ENCODE peak calls at places on chromosomes 7 and 10, in four cellular contexts. F is heart left ventricle, M is mammary epithelial cell, L is OCI-LY7. U is an unnamed sample.

GRCh38 chr10:49353026-49353894 is 42.6 kb downstream of the DRGX start:
- DNase-seq in F (no peak), M (no peak), L (no peak), U (no peak)

GRCh38 chr10:129939416-129940275 is 24.4 kb downstream of the EBF3 start:
- DNase-seq in F (no peak), M (no peak), L (no peak), U (no peak)

GRCh38 chr10:87695074-87695473 is 35.4 kb downstream of the PAPSS2 start:
- DNase-seq in F (no peak), M (no peak), L (no peak), U (no peak)

GRCh38 chr7:71733108-71733870 is 601.3 kb downstream of the GALNT17 start:
- DNase-seq in F (peak; percentile 65), M (peak; percentile 40), L (peak; percentile 65), U (no peak)

GRCh38 chr10:116287906-116288501 is 15.0 kb upstream of the GFRA1 start:
- DNase-seq in F (peak; percentile 14), M (no peak), L (peak; percentile 1), U (no peak)

GRCh38 chr7:108303332-108303731 is 152.9 kb downstream of the NRCAM start:
- DNase-seq in F (no peak), M (no peak), L (no peak), U (no peak)

GRCh38 chr10:6212806-6213205 is 10.1 kb downstream of the PFKFB3 start:
- DNase-seq in F (no peak), M (no peak), L (no peak), U (no peak)

GRCh38 chr7:72230281-72230680 is 181.9 kb downstream of the CALN1 start:
- DNase-seq in F (no peak), M (no peak), L (no peak), U (no peak)

GRCh38 chr7:152078025-152078424 is 52.6 kb downstream of the GALNT11 start:
- DNase-seq in F (no peak), M (no peak), L (no peak), U (no peak)

GRCh38 chr7:19294629-19295028 is 149.4 kb upstream of the FERD3L start:
- DNase-seq in F (no peak), M (no peak), L (no peak), U (no peak)

GRCh38 chr7:101172854-101173751 is 7.0 kb downstream of the NAT16 start:
- DNase-seq in F (peak; percentile 52), M (peak; percentile 68), L (no peak), U (no peak)

GRCh38 chr7:98617051-98617959 is at the start of gene NPTX2:
- DNase-seq in F (peak; percentile 25), M (peak; percentile 6), L (no peak), U (no peak)

GRCh38 chr7:80885774-80886173 is 33.1 kb downstream of the SEMA3C start:
- DNase-seq in F (no peak), M (no peak), L (no peak), U (no peak)

GRCh38 chr7:40608321-40609075 is 473.7 kb downstream of the SUGCT start:
- DNase-seq in F (no peak), M (peak; percentile 63), L (no peak), U (no peak)

GRCh38 chr10:33212061-33212748 is 122.3 kb downstream of the NRP1 start:
- DNase-seq in F (no peak), M (no peak), L (no peak), U (no peak)

GRCh38 chr7:147653456-147653855 is 937.1 kb upstream of the C7orf33 start:
- DNase-seq in F (no peak), M (no peak), L (no peak), U (no peak)

GRCh38 chr10:87761892-87762291 is 56.1 kb downstream of the ATAD1 start:
- DNase-seq in F (no peak), M (peak; percentile 83), L (no peak), U (peak; percentile 46)

GRCh38 chr10:127877701-127878100 is 15.0 kb downstream of the CLRN3 start:
- DNase-seq in F (no peak), M (no peak), L (no peak), U (no peak)

GRCh38 chr7:151661556-151661955 is 141.9 kb upstream of the RHEB start:
- DNase-seq in F (no peak), M (no peak), L (no peak), U (no peak)

GRCh38 chr10:91668935-91669334 is 36.1 kb upstream of the PPP1R3C start:
- DNase-seq in F (no peak), M (no peak), L (no peak), U (no peak)

GRCh38 chr10:104925232-104925851 is 284.3 kb downstream of the SORCS3 start:
- DNase-seq in F (peak; percentile 14), M (peak; percentile 16), L (peak; percentile 46), U (no peak)

GRCh38 chr7:3260425-3260762 is 40.7 kb upstream of the SDK1 start:
- DNase-seq in F (no peak), M (no peak), L (no peak), U (no peak)

GRCh38 chr7:137325927-137326326 is 17.6 kb downstream of the PTN start:
- DNase-seq in F (no peak), M (no peak), L (no peak), U (no peak)

GRCh38 chr7:24255139-24255538 is 28.9 kb upstream of the NPY start:
- DNase-seq in F (no peak), M (no peak), L (no peak), U (no peak)

GRCh38 chr10:99760321-99760720 is 22.1 kb upstream of the ABCC2 start:
- DNase-seq in F (no peak), M (no peak), L (no peak), U (no peak)

GRCh38 chr7:43513236-43513635 is 69.7 kb upstream of the STK17A start:
- DNase-seq in F (no peak), M (no peak), L (no peak), U (no peak)

GRCh38 chr10:92757066-92757716 is 67.4 kb downstream of the HHEX start:
- DNase-seq in F (peak; percentile 87), M (peak; percentile 31), L (peak; percentile 95), U (no peak)

GRCh38 chr7:27199820-27200760 is at the start of gene HOXA13:
- DNase-seq in F (no peak), M (peak; percentile 24), L (peak; percentile 74), U (no peak)

GRCh38 chr7:55557666-55558188 is 14.6 kb downstream of the VOPP1 start:
- DNase-seq in F (no peak), M (no peak), L (peak; percentile 68), U (no peak)

GRCh38 chr10:48444266-48444665 is 137.8 kb downstream of the MAPK8 start:
- DNase-seq in F (no peak), M (peak; percentile 33), L (peak; percentile 16), U (no peak)

GRCh38 chr10:4982764-4983226 is 19.6 kb downstream of the AKR1C1 start:
- DNase-seq in F (no peak), M (no peak), L (no peak), U (no peak)

GRCh38 chr10:49647554-49647953 is 31.9 kb upstream of the C10orf53 start:
- DNase-seq in F (no peak), M (no peak), L (no peak), U (no peak)

GRCh38 chr10:101783736-101784118 is 481 bp upstream of the NPM3 start:
- DNase-seq in F (no peak), M (peak; percentile 22), L (no peak), U (no peak)

GRCh38 chr7:47435889-47436312 is 146.0 kb downstream of the TNS3 start:
- DNase-seq in F (peak; percentile 68), M (peak; percentile 56), L (peak; percentile 66), U (no peak)

GRCh38 chr7:122010116-122010515 is 133.9 kb downstream of the AASS start:
- DNase-seq in F (no peak), M (no peak), L (no peak), U (no peak)

GRCh38 chr10:100830728-100831110 is 82.0 kb upstream of the SLF2 start:
- DNase-seq in F (no peak), M (no peak), L (no peak), U (no peak)

GRCh38 chr7:92881091-92881485 is 44.7 kb upstream of the CDK6 start:
- DNase-seq in F (no peak), M (no peak), L (no peak), U (no peak)

DNA sequence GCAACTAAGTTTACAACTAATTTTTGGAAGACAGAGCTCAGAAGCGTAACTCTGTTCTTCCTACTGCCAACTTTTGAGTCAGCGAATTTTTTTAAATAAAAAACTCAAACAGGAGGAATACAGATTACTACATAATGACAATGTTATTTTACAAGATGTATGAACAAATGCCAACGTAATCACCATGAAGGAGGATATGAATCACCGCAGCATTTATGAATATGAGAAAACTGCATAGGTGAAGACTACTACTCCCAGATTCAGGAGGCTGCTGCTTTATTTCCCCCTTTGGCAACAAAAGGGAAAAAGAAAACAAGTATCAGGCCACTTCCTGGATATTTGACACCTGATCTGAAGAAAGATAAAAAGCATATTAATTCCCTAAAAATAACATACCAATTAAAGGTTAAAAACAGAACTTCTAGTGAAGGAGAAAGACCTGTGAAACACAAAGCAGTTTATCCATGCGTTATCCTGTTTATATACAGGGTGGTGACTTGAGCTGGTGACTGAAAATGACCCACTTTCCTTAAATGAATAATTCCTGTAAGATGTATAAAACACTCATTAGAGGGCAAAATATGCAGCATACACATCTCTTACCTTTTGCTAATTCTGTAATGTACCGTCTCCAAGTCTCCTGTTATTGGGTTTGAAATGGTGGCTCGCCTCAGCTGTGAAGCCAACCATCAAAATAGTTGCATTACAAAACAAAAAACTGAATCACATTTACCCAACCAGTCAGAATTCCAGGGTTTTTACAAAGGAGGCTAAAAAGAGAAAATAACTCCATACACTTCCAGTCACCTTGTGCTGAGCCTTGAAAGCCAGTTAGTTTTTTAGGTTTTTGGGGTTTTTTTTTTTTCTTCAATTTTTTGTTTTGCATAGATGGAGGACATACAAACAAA is 52.0 kb downstream of the P4HA1 start:
- DNase-seq in F (no peak), M (peak; percentile 91), L (no peak), U (peak; percentile 71)
- H3K27ac ChIP-seq in F (no peak overlapping the region), M (peak overlapping the region; percentile 67), L (no peak overlapping the region), U (peak overlapping the region; percentile 92)

GRCh38 chr10:124686707-124687376 is 57.3 kb downstream of the FAM53B start:
- DNase-seq in F (peak; percentile 85), M (no peak), L (no peak), U (no peak)
- H3K27ac ChIP-seq in F (peak overlapping the region; percentile 77), M (no peak overlapping the region), L (peak overlapping the region; percentile 1), U (no peak overlapping the region)

DNA sequence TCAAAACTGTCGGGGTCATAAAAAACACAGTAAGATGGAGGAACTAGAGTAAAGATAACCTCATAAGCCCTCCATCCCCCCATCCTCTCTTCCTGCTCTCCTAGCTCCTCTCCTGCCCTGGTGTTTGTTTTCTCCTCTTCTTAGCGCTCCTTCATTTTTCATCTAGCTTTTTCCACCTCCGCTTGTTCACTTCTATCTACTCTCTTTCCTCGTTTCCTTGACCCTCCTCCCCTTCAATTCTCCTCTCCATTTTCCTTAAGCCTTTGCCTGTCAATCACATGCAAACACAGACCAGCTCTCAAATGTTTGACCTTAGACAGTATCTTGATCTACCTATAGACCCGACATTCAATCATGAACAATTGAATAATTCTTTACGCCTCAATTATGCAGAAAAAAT is 10.0 kb downstream of the NCAPG2 start:
- DNase-seq in F (no peak), M (no peak), L (no peak), U (no peak)
- H3K27ac ChIP-seq in F (no peak overlapping the region), M (no peak overlapping the region), L (no peak overlapping the region), U (no peak overlapping the region)

GRCh38 chr10:126565456-126565855 is 105.0 kb downstream of the C10orf90 start:
- DNase-seq in F (no peak), M (no peak), L (no peak), U (no peak)
- H3K27ac ChIP-seq in F (no peak overlapping the region), M (no peak overlapping the region), L (no peak overlapping the region), U (no peak overlapping the region)

GRCh38 chr7:90347759-90348158 is 1.2 kb downstream of the GTPBP10 start:
- DNase-seq in F (no peak), M (no peak), L (peak; percentile 25), U (no peak)
- H3K27ac ChIP-seq in F (no peak overlapping the region), M (no peak overlapping the region), L (peak overlapping the region; percentile 79), U (no peak overlapping the region)

GRCh38 chr10:3825862-3826351 is 40.9 kb upstream of the KLF6 start:
- DNase-seq in F (peak; percentile 50), M (no peak), L (no peak), U (no peak)
- H3K27ac ChIP-seq in F (peak overlapping the region; percentile 48), M (peak overlapping the region; percentile 29), L (no peak overlapping the region), U (peak overlapping the region; percentile 59)

U was measured in epithelial cell of prostate.